ENCODE peak calls at places on chromosomes 12 and 14, in five cellular contexts. S is BE2C, E is occipital lobe, B is choroid plexus epithelial cell, Z is stomach. L is an unnamed sample.

GRCh38 chr12:27424631-27425230 is 21.8 kb upstream of the SMCO2 start:
- DNase-seq in Z (no peak), E (no peak), S (no peak), B (peak; percentile 87), L (peak; percentile 13)

GRCh38 chr12:19898009-19898408 is 458.7 kb downstream of the AEBP2 start:
- DNase-seq in Z (no peak), B (no peak), S (no peak), E (no peak), L (no peak)

GRCh38 chr12:68918960-68919359 is 14.0 kb downstream of the CPM start:
- DNase-seq in B (no peak), Z (no peak), E (no peak), S (no peak), L (no peak)

GRCh38 chr14:64728856-64729255 is 24.6 kb downstream of the PLEKHG3 start:
- DNase-seq in B (no peak), S (no peak), E (no peak), Z (no peak), L (no peak)

GRCh38 chr14:88614218-88614907 is 51.5 kb downstream of the ZC3H14 start:
- DNase-seq in E (no peak), B (peak; percentile 81), S (no peak), Z (no peak), L (no peak)

GRCh38 chr12:56336361-56337167 is 2.1 kb upstream of the IL23A start:
- DNase-seq in E (no peak), S (no peak), B (no peak), Z (no peak), L (no peak)

GRCh38 chr14:41385787-41386186 is 220.9 kb upstream of the LRFN5 start:
- DNase-seq in B (no peak), E (no peak), Z (no peak), S (no peak), L (no peak)

GRCh38 chr14:59482471-59483331 is 1.5 kb downstream of the L3HYPDH start:
- DNase-seq in B (peak; percentile 86), Z (no peak), S (peak; percentile 24), E (peak; percentile 12), L (peak; percentile 12)

GRCh38 chr14:89921896-89922548 is 32.5 kb downstream of the EFCAB11 start:
- DNase-seq in S (no peak), B (peak; percentile 93), E (peak; percentile 10), Z (no peak), L (no peak)

GRCh38 chr12:58044966-58045365 is 103.6 kb downstream of the ATP23 start:
- DNase-seq in B (no peak), E (no peak), S (no peak), Z (no peak), L (no peak)

GRCh38 chr14:74846168-74846567 is 29.8 kb downstream of the PROX2 start:
- DNase-seq in E (no peak), S (peak; percentile 33), B (no peak), Z (no peak), L (no peak)